ENCODE peak calls at places on chromosomes 4 and X, in four cellular contexts. K is activated T-helper 9 cell treated with anti-CD3 and anti-CD28 coated beads, Interleukin-2, amount 50 U/mL, for 16 hours; L is hypothalamus; J is HFFc6. O is an unnamed sample.

GRCh38 chrX:254630-255215 is 26.5 kb upstream of the PLCXD1 start:
- DNase-seq in K (no peak), L (no peak), J (no peak), O (no peak)

GRCh38 chrX:42085836-42086235 is 162.5 kb upstream of the CASK start:
- DNase-seq in K (no peak), L (no peak), J (no peak), O (no peak)

GRCh38 chr4:53465891-53466290 is 88.5 kb downstream of the FIP1L1 start:
- DNase-seq in K (no peak), L (no peak), J (no peak), O (no peak)

GRCh38 chr4:5052726-5053425 is 1.6 kb downstream of the STK32B start:
- DNase-seq in K (no peak), L (no peak), J (no peak), O (no peak)

GRCh38 chrX:27599928-27600327 is 9.8 kb downstream of the DCAF8L2 start:
- DNase-seq in K (no peak), L (no peak), J (no peak), O (no peak)

GRCh38 chr4:25948051-25948450 is 34.0 kb downstream of the SMIM20 start:
- DNase-seq in K (no peak), L (no peak), J (no peak), O (no peak)

GRCh38 chr4:135694066-135694465 is 1492.5 kb upstream of the PABPC4L start:
- DNase-seq in K (no peak), L (no peak), J (no peak), O (no peak)

GRCh38 chrX:20028588-20028987 is 37.7 kb upstream of the BCLAF3 start:
- DNase-seq in K (no peak), L (no peak), J (no peak), O (no peak)

GRCh38 chr4:1449475-1449832 is 43.2 kb upstream of the NKX1-1 start:
- DNase-seq in K (no peak), L (no peak), J (no peak), O (no peak)

GRCh38 chrX:34875204-34875603 is 67.4 kb upstream of the FAM47B start:
- DNase-seq in K (no peak), L (no peak), J (peak), O (no peak)

GRCh38 chr4:180717451-180717850 is 1525.8 kb upstream of the TENM3 start:
- DNase-seq in K (no peak), L (no peak), J (no peak), O (no peak)

GRCh38 chr4:67549123-67549522 is 3.8 kb upstream of the CENPC start:
- DNase-seq in K (no peak), L (no peak), J (no peak), O (no peak)

GRCh38 chr4:177271091-177271490 is 38.6 kb upstream of the NEIL3 start:
- DNase-seq in K (no peak), L (no peak), J (no peak), O (no peak)

GRCh38 chr4:15106417-15106816 is 104.1 kb downstream of the CPEB2 start:
- DNase-seq in K (no peak), L (no peak), J (no peak), O (no peak)

GRCh38 chrX:50211510-50211909 is 6.9 kb downstream of the CCNB3 start:
- DNase-seq in K (no peak), L (no peak), J (peak), O (no peak)

GRCh38 chr4:20430555-20430954 is 178.8 kb downstream of the SLIT2 start:
- DNase-seq in K (no peak), L (no peak), J (peak), O (no peak)

GRCh38 chr4:102497986-102498385 is 3.2 kb upstream of the NFKB1 start:
- DNase-seq in K (no peak), L (no peak), J (peak), O (no peak)

GRCh38 chr4:25523405-25523804 is 132.2 kb upstream of the SLC34A2 start:
- DNase-seq in K (no peak), L (no peak), J (no peak), O (no peak)

GRCh38 chr4:77092832-77093800 is 17.3 kb upstream of the CCNI start:
- DNase-seq in K (no peak), L (no peak), J (no peak), O (no peak)

GRCh38 chrX:40513012-40513411 is 67.8 kb upstream of the ATP6AP2 start:
- DNase-seq in K (no peak), L (no peak), J (no peak), O (no peak)

GRCh38 chr4:101835121-101835904 is 44.8 kb downstream of the BANK1 start:
- DNase-seq in K (no peak), L (no peak), J (peak), O (peak)

GRCh38 chrX:129606918-129607317 is 47.8 kb downstream of the APLN start:
- DNase-seq in K (peak), L (peak), J (peak), O (peak)

GRCh38 chrX:13937370-13938052 is 92.2 kb downstream of the GEMIN8 start:
- DNase-seq in K (no peak), L (no peak), J (peak), O (peak)

GRCh38 chr4:53654300-53654758 is 63.0 kb upstream of the LNX1 start:
- DNase-seq in K (no peak), L (no peak), J (peak), O (no peak)

GRCh38 chrX:132958086-132958703 is at the start of gene HS6ST2:
- DNase-seq in K (no peak), L (no peak), J (no peak), O (no peak)

GRCh38 chrX:52839137-52839536 is 28.1 kb downstream of the XAGE5 start:
- DNase-seq in K (no peak), L (no peak), J (no peak), O (no peak)

GRCh38 chr4:94290245-94290644 is 52.4 kb downstream of the HPGDS start:
- DNase-seq in K (no peak), L (no peak), J (no peak), O (no peak)

GRCh38 chrX:117982702-117983392 is 133.8 kb downstream of the KLHL13 start:
- DNase-seq in K (no peak), L (no peak), J (no peak), O (no peak)

GRCh38 chr4:127304356-127304755 is 328.4 kb upstream of the INTU start:
- DNase-seq in K (no peak), L (no peak), J (no peak), O (no peak)

GRCh38 chrX:152884171-152884570 is 13.7 kb upstream of the ZNF185 start:
- DNase-seq in K (no peak), L (no peak), J (no peak), O (no peak)

GRCh38 chrX:13472975-13473665 is 96.3 kb upstream of the EGFL6 start:
- DNase-seq in K (no peak), L (no peak), J (no peak), O (no peak)